ENCODE peak calls at places on chromosomes 6 and 20, in six cellular contexts. J is ovary, M is uterus, O is esophagus squamous epithelium, V is stomach, U is heart left ventricle. K is an unnamed sample.

GRCh38 chr6:105838156-105838555 is 248.0 kb upstream of the PRDM1 start:
- DNase-seq in J (no peak), M (no peak), O (no peak), V (no peak), U (peak), K (no peak)

GRCh38 chr6:137309078-137309762 is 90.0 kb upstream of the IFNGR1 start:
- DNase-seq in J (peak), M (peak), O (no peak), V (peak), U (peak), K (peak)

GRCh38 chr6:54717849-54718455 is 128.6 kb upstream of the FAM83B start:
- DNase-seq in J (no peak), M (no peak), O (no peak), V (peak), U (peak), K (no peak)

GRCh38 chr20:16299892-16300291 is 273.4 kb downstream of the KIF16B start:
- DNase-seq in J (no peak), M (no peak), O (no peak), V (no peak), U (no peak), K (no peak)

GRCh38 chr6:64445038-64445437 is 809.4 kb downstream of the PHF3 start:
- DNase-seq in J (no peak), M (no peak), O (no peak), V (no peak), U (no peak), K (no peak)

GRCh38 chr6:34249469-34250370 is 914 bp upstream of the SMIM29 start:
- DNase-seq in J (no peak), M (no peak), O (no peak), V (no peak), U (no peak), K (peak)

GRCh38 chr20:32021091-32021490 is 10.9 kb downstream of the CCM2L start:
- DNase-seq in J (no peak), M (no peak), O (no peak), V (no peak), U (no peak), K (no peak)

GRCh38 chr20:6673071-6673470 is 94.4 kb upstream of the BMP2 start:
- DNase-seq in J (no peak), M (no peak), O (no peak), V (no peak), U (no peak), K (no peak)

GRCh38 chr6:35194390-35194789 is 19.4 kb upstream of the SCUBE3 start:
- DNase-seq in J (no peak), M (no peak), O (no peak), V (no peak), U (no peak), K (no peak)

DNA sequence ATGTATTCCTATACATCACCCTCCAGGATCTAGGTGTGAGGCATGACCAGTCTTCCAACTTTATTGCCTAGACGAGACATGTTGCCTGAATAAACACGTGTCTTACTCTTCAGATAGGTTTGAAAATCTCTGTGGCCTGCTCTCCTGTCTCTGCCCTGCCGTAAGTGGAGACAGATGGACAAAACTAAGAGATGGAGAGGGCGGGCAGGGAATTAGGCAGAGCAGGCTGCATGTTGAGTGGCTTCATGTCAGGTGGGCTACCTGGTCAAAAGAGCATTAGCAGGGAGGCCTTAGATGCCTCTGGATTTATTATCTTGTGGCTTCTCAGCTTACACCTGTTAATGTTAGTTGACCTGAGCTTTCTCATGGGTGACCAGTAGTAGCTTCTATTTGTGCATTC is 59.0 kb upstream of the TULP4 start:
- DNase-seq in J (no peak), M (no peak), O (no peak), V (no peak), U (no peak), K (no peak)
- TF ChIP-seq POLR2A in J (no peak), M (no peak), O (no peak), V (no peak), U (no peak), K (no peak)

DNA sequence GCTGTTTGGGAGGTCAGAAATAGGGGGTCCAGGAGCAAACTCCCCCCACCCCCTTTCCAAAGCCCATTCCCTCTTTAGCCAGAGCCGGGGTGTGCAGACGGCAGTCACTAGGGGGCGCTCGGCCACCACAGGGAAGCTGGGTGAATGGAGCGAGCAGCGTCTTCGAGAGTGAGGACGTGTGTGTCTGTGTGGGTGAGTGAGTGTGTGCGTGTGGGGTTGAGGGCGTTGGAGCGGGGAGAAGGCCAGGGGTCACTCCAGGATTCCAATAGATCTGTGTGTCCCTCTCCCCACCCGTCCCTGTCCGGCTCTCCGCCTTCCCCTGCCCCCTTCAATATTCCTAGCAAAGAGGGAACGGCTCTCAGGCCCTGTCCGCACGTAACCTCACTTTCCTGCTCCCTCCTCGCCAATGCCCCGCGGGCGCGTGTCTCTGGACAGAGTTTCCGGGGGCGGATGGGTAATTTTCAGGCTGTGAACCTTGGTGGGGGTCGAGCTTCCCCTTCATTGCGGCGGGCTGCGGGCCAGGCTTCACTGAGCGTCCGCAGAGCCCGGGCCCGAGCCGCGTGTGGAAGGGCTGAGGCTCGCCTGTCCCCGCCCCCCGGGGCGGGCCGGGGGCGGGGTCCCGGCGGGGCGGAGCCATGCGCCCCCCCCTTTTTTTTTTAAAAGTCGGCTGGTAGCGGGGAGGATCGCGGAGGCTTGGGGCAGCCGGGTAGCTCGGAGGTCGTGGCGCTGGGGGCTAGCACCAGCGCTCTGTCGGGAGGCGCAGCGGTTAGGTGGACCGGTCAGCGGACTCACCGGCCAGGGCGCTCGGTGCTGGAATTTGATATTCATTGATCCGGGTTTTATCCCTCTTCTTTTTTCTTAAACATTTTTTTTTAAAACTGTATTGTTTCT is at the start of gene VEGFA:
- DNase-seq in J (peak), M (peak), O (peak), V (peak), U (peak), K (peak)
- TF ChIP-seq POLR2A in J (peak), M (peak), O (peak), V (no peak), U (peak), K (peak)

GRCh38 chr6:118260833-118261232 is 287.3 kb upstream of the PLN start:
- DNase-seq in J (no peak), M (no peak), O (no peak), V (no peak), U (no peak), K (no peak)
- TF ChIP-seq POLR2A in J (no peak), M (no peak), O (no peak), V (no peak), U (no peak), K (no peak)

DNA sequence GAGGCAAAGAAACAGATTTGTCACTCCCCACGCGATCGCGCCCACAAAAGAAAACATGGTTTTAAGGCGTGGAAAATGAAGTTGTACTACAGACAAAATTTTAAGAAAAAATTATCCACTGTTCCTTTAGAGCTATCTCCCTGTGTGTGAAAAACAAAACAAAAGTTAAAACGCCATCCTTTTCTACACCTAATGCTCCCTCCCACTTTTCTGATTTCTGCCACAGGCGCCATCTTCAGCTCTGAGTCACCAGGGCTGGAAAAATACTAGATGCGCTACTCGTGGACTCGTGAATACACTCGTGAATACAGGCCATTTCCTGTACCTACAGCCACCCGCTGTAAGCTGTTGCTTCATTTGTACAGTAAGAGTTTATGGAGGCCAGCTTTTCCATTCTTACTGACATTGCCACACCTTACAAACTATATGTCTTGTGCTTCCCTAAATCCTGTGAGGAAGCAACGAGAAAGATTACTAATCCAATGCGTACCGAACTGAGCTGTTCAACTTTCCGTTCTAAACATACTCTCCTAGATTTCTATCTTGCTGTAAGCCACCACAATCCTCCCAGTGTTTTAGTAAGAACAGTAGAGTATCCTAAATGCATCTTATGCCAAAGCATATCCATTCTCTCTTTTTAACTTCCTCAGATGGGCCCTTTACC is 770 bp upstream of the AHI1 start:
- DNase-seq in J (peak), M (peak), O (no peak), V (peak), U (peak), K (peak)
- TF ChIP-seq POLR2A in J (peak), M (peak), O (peak), V (no peak), U (no peak), K (no peak)

DNA sequence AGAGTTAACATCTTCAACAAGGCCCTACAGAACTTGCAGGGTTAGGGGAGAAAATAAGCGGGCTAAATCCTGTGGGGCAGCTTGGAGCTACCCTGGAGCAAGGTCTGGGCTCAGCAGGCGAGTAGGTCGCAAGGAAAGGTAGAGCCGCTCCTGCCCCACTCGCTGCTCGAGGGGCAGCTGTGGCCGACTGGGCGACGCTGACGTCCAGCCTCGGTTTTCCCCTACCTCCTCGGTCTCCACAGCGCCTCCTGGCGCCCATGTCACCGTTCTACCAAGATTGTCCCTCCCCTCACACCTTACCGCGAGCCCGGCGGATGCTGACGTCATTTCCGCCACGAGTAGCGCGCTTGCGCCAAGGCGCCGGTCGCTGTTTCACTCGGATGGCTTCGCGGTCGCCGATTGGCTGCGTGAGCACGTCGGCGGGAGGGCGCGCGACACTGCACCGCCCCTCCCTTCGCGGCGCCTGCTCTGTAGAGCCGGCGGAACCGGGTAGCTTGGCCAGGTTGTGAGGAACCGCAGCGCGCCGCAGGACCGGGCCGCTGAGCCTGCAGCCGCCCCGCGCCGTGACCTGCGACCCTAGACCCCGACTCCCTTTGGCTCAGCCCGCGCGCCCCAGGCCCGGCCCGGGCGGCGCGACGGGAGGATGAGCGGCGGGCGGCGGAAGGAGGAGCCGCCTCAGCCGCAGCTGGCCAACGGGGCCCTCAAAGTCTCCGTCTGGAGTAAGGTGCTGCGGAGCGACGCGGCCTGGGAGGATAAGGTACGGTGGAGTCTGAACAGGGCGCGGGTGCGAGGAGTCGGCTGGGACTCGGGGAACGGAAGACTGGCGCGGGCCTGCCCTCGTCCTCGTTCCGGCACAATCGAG is at the start of gene RAB5IF:
- DNase-seq in J (peak), M (peak), O (peak), V (peak), U (peak), K (peak)
- TF ChIP-seq POLR2A in J (peak), M (peak), O (peak), V (no peak), U (peak), K (peak)

DNA sequence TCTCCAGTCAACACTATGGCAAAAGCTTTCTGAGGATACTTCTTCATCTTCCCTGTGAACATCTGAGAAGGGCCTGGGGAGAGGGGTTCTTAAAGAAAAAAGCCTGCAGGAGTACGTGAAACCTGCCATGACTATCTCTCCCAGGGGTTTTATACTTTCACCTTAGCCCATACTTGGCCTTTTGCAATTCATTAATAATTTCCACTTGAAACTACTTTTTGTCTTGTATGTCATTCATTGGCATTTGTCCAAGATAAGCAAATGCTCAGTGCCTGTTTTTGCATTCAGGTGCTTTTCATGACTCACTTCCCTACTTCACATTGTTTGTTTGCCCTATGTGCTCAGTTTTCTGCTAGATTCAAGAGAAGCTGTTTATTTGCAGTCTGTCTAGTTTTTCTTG is 580.3 kb upstream of the GJE1 start:
- DNase-seq in J (no peak), M (no peak), O (no peak), V (no peak), U (no peak), K (no peak)
- TF ChIP-seq POLR2A in J (no peak), M (no peak), O (no peak), V (no peak), U (no peak), K (no peak)

DNA sequence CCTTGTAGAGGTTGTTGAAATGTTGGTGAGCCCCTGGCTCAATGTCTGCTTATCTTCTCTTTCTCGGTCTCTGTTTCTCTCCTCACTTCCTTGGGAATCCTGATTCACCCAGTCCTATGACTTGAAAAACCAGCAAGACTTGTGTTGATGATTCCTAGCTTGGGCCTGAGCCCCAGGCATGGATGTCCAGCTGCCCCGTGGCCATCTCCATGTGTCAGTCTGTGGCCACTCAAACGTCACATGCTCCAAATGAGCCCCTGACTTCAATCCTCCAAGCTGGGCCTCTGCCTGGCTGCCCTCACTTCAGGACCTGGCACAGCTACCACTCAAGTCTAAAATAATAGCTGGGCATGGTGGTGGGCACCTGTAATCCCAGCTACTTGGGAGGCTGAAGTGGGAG is 81.0 kb downstream of the SRC start:
- DNase-seq in J (no peak), M (no peak), O (no peak), V (no peak), U (no peak), K (no peak)
- TF ChIP-seq POLR2A in J (no peak), M (no peak), O (no peak), V (no peak), U (no peak), K (no peak)